ENCODE peak calls at places on chromosomes 6 and 20, in eight cellular contexts. J is Calu3, H is choroid plexus epithelial cell, D is NCI-H510A treated with DMSO at 0.1 percent for 48 hours, M is AG04449, Z is M059J, R is ELF-1, I is stromal cell of bone marrow. P is an unnamed sample.

GRCh38 chr6:157050537-157051280 is 272.6 kb downstream of the TMEM242 start:
- DNase-seq in J (no peak), H (no peak), D (no peak), M (no peak), Z (no peak), R (no peak), I (no peak), P (no peak)

GRCh38 chr6:152277826-152278247 is 359.3 kb downstream of the SYNE1 start:
- DNase-seq in J (no peak), H (no peak), D (peak; percentile 81), M (no peak), Z (no peak), R (peak; percentile 27), I (no peak), P (no peak)

GRCh38 chr20:41406896-41407444 is 40.4 kb upstream of the EMILIN3 start:
- DNase-seq in J (no peak), H (no peak), D (no peak), M (no peak), Z (no peak), R (no peak), I (no peak), P (no peak)

GRCh38 chr6:24581084-24581669 is 64.8 kb downstream of the KIAA0319 start:
- DNase-seq in J (peak; percentile 93), H (peak; percentile 79), D (peak; percentile 73), M (no peak), Z (peak; percentile 73), R (peak; percentile 81), I (peak; percentile 25), P (peak; percentile 50)

GRCh38 chr20:8812818-8813217 is 256.1 kb upstream of the PLCB4 start:
- DNase-seq in J (no peak), H (no peak), D (peak; percentile 75), M (no peak), Z (no peak), R (peak; percentile 28), I (no peak), P (no peak)

GRCh38 chr6:144158133-144158532 is 7.8 kb downstream of the STX11 start:
- DNase-seq in J (no peak), H (peak; percentile 92), D (no peak), M (peak; percentile 71), Z (peak; percentile 96), R (peak; percentile 82), I (peak; percentile 57), P (peak; percentile 28)

GRCh38 chr20:41895216-41895615 is 277.0 kb upstream of the CHD6 start:
- DNase-seq in J (no peak), H (no peak), D (no peak), M (no peak), Z (no peak), R (no peak), I (no peak), P (no peak)

GRCh38 chr6:28980797-28981390 is 24.2 kb downstream of the ZNF311 start:
- DNase-seq in J (peak; percentile 85), H (peak; percentile 90), D (peak; percentile 89), M (no peak), Z (peak; percentile 95), R (peak; percentile 95), I (peak; percentile 48), P (peak; percentile 88)

GRCh38 chr6:166507809-166508373 is 78.6 kb downstream of the RAMACL start:
- DNase-seq in J (no peak), H (no peak), D (no peak), M (no peak), Z (no peak), R (no peak), I (no peak), P (no peak)

GRCh38 chr6:96626749-96627353 is 63.9 kb downstream of the FHL5 start:
- DNase-seq in J (no peak), H (peak; percentile 77), D (peak; percentile 32), M (no peak), Z (peak; percentile 1), R (no peak), I (peak; percentile 4), P (peak; percentile 57)

GRCh38 chr20:54044156-54044555 is 26.2 kb downstream of the BCAS1 start:
- DNase-seq in J (no peak), H (peak; percentile 82), D (no peak), M (no peak), Z (peak; percentile 85), R (no peak), I (peak; percentile 81), P (no peak)

GRCh38 chr20:41509801-41510200 is 108.4 kb downstream of the CHD6 start:
- DNase-seq in J (no peak), H (peak; percentile 62), D (no peak), M (no peak), Z (no peak), R (no peak), I (peak; percentile 59), P (no peak)

P was measured in SW480.